ENCODE peak calls at places on chromosomes 5 and 9, in six cellular contexts. One of them, this sample, is unnamed.

GRCh38 chr5:82107277-82107676 is 135.5 kb downstream of the ATG10 start:
- DNase-seq in cardiac fibroblast: peak; percentile 64
- DNase-seq in A549: peak; percentile 40
- DNase-seq in HCT116: no peak
- DNase-seq in transverse colon: no peak
- DNase-seq in GM06990: no peak
- DNase-seq in this sample: no peak

GRCh38 chr5:140351609-140352334 is 5.4 kb upstream of the HBEGF start:
- DNase-seq in cardiac fibroblast: peak; percentile 78
- DNase-seq in A549: peak; percentile 69
- DNase-seq in HCT116: peak; percentile 61
- DNase-seq in transverse colon: peak; percentile 46
- DNase-seq in GM06990: no peak
- DNase-seq in this sample: peak; percentile 60

GRCh38 chr5:132272341-132273210 is 15.1 kb downstream of the PDLIM4 start:
- DNase-seq in cardiac fibroblast: peak; percentile 71
- DNase-seq in A549: peak; percentile 58
- DNase-seq in HCT116: no peak
- DNase-seq in transverse colon: peak; percentile 73
- DNase-seq in GM06990: no peak
- DNase-seq in this sample: no peak

GRCh38 chr9:127991757-127992274 is 11.0 kb upstream of the EEIG1 start:
- DNase-seq in cardiac fibroblast: no peak
- DNase-seq in A549: no peak
- DNase-seq in HCT116: no peak
- DNase-seq in transverse colon: no peak
- DNase-seq in GM06990: no peak
- DNase-seq in this sample: no peak

GRCh38 chr5:73853091-73853490 is 227.1 kb downstream of the ARHGEF28 start:
- DNase-seq in cardiac fibroblast: no peak
- DNase-seq in A549: peak; percentile 30
- DNase-seq in HCT116: no peak
- DNase-seq in transverse colon: no peak
- DNase-seq in GM06990: no peak
- DNase-seq in this sample: peak; percentile 74

GRCh38 chr5:124908603-124909451 is 162.4 kb upstream of the ZNF608 start:
- DNase-seq in cardiac fibroblast: peak; percentile 59
- DNase-seq in A549: no peak
- DNase-seq in HCT116: no peak
- DNase-seq in transverse colon: no peak
- DNase-seq in GM06990: peak; percentile 79
- DNase-seq in this sample: no peak

GRCh38 chr5:115795700-115796099 is 20.8 kb downstream of the CDO1 start:
- DNase-seq in cardiac fibroblast: no peak
- DNase-seq in A549: no peak
- DNase-seq in HCT116: no peak
- DNase-seq in transverse colon: no peak
- DNase-seq in GM06990: no peak
- DNase-seq in this sample: no peak

GRCh38 chr5:79237735-79238560 is 2.0 kb downstream of the JMY start:
- DNase-seq in cardiac fibroblast: no peak
- DNase-seq in A549: no peak
- DNase-seq in HCT116: no peak
- DNase-seq in transverse colon: no peak
- DNase-seq in GM06990: no peak
- DNase-seq in this sample: no peak

GRCh38 chr9:133842174-133842573 is 104.0 kb upstream of the SARDH start:
- DNase-seq in cardiac fibroblast: no peak
- DNase-seq in A549: no peak
- DNase-seq in HCT116: no peak
- DNase-seq in transverse colon: peak; percentile 81
- DNase-seq in GM06990: no peak
- DNase-seq in this sample: no peak

GRCh38 chr9:95770653-95771131 is 104.8 kb upstream of the ERCC6L2 start:
- DNase-seq in cardiac fibroblast: peak; percentile 43
- DNase-seq in A549: no peak
- DNase-seq in HCT116: no peak
- DNase-seq in transverse colon: no peak
- DNase-seq in GM06990: no peak
- DNase-seq in this sample: no peak

GRCh38 chr9:1100945-1101344 is 50.8 kb downstream of the DMRT2 start:
- DNase-seq in cardiac fibroblast: peak; percentile 29
- DNase-seq in A549: peak; percentile 40
- DNase-seq in HCT116: no peak
- DNase-seq in transverse colon: peak; percentile 50
- DNase-seq in GM06990: no peak
- DNase-seq in this sample: peak; percentile 19

GRCh38 chr9:120439147-120439546 is 140.8 kb downstream of the CDK5RAP2 start:
- DNase-seq in cardiac fibroblast: peak; percentile 33
- DNase-seq in A549: peak; percentile 40
- DNase-seq in HCT116: no peak
- DNase-seq in transverse colon: no peak
- DNase-seq in GM06990: peak; percentile 5
- DNase-seq in this sample: no peak

GRCh38 chr9:109483771-109484442 is 14.2 kb downstream of the PTPN3 start:
- DNase-seq in cardiac fibroblast: no peak
- DNase-seq in A549: no peak
- DNase-seq in HCT116: no peak
- DNase-seq in transverse colon: no peak
- DNase-seq in GM06990: no peak
- DNase-seq in this sample: no peak

GRCh38 chr5:166562246-166562645 is 1729.2 kb upstream of the WWC1 start:
- DNase-seq in cardiac fibroblast: peak; percentile 3
- DNase-seq in A549: no peak
- DNase-seq in HCT116: no peak
- DNase-seq in transverse colon: no peak
- DNase-seq in GM06990: no peak
- DNase-seq in this sample: no peak

GRCh38 chr9:4048441-4048840 is 251.4 kb downstream of the GLIS3 start:
- DNase-seq in cardiac fibroblast: peak; percentile 58
- DNase-seq in A549: peak; percentile 39
- DNase-seq in HCT116: no peak
- DNase-seq in transverse colon: no peak
- DNase-seq in GM06990: no peak
- DNase-seq in this sample: peak; percentile 42

GRCh38 chr9:102832814-102833213 is 162.3 kb upstream of the CYLC2 start:
- DNase-seq in cardiac fibroblast: no peak
- DNase-seq in A549: no peak
- DNase-seq in HCT116: no peak
- DNase-seq in transverse colon: no peak
- DNase-seq in GM06990: no peak
- DNase-seq in this sample: no peak

GRCh38 chr5:144142826-144143167 is 27.7 kb downstream of the YIPF5 start:
- DNase-seq in cardiac fibroblast: no peak
- DNase-seq in A549: no peak
- DNase-seq in HCT116: no peak
- DNase-seq in transverse colon: no peak
- DNase-seq in GM06990: no peak
- DNase-seq in this sample: no peak

GRCh38 chr9:123063172-123063508 is 29.7 kb downstream of the GPR21 start:
- DNase-seq in cardiac fibroblast: peak; percentile 42
- DNase-seq in A549: no peak
- DNase-seq in HCT116: no peak
- DNase-seq in transverse colon: no peak
- DNase-seq in GM06990: no peak
- DNase-seq in this sample: no peak

GRCh38 chr9:121968056-121968455 is 125.1 kb downstream of the TTLL11 start:
- DNase-seq in cardiac fibroblast: no peak
- DNase-seq in A549: no peak
- DNase-seq in HCT116: no peak
- DNase-seq in transverse colon: no peak
- DNase-seq in GM06990: no peak
- DNase-seq in this sample: no peak

GRCh38 chr5:67363195-67363594 is 166.6 kb upstream of the CD180 start:
- DNase-seq in cardiac fibroblast: peak; percentile 21
- DNase-seq in A549: no peak
- DNase-seq in HCT116: no peak
- DNase-seq in transverse colon: no peak
- DNase-seq in GM06990: no peak
- DNase-seq in this sample: no peak

DNA sequence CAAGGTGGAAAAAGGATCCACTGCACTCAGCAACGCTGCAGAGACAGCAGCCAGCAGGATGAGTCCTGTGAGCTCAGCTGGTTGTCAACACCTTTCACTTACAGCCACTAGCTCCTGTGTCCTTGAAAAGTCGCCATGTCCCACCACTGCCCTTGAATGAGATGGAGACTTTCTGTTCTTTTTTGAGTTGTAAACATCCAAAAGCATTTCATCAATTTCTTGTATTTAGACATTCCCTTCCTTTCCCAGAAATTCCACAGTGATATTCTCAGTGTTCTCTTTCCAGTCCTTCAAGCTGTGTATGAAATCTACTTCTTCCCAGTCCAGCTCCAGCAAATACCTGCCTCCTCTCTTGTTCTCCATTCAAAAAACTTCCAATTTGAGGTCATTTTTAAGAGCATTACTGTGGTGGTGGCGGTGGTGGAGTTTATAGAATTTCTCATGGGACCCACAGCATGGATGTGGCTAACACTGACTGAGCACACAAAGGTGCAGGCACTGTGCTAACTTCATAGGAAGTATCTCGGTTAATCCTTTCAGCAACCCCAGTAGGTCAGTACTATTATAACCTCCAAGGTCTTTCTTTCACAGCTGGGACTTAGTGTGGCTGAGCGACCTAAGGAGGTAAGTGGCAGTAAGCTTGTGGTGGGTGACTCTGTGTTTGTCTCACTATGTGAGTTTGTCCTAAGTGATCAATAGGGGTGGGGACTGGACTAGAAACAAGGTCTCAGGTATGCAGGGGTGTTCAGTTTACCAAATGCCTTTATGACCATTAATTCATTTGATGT is 15.0 kb upstream of the GPX3 start:
- DNase-seq in cardiac fibroblast: peak; percentile 63
- DNase-seq in A549: no peak
- DNase-seq in HCT116: peak; percentile 13
- DNase-seq in transverse colon: peak; percentile 38
- DNase-seq in GM06990: no peak
- DNase-seq in this sample: no peak
- H3K4me3 ChIP-seq in cardiac fibroblast: no peak overlapping the region
- H3K4me3 ChIP-seq in A549: no peak overlapping the region
- H3K4me3 ChIP-seq in HCT116: no peak overlapping the region
- H3K4me3 ChIP-seq in transverse colon: no peak overlapping the region
- H3K4me3 ChIP-seq in GM06990: no peak overlapping the region
- H3K4me3 ChIP-seq in this sample: no peak overlapping the region

GRCh38 chr9:35448511-35448910 is 41.4 kb upstream of the RUSC2 start:
- DNase-seq in cardiac fibroblast: peak; percentile 22
- DNase-seq in A549: no peak
- DNase-seq in HCT116: no peak
- DNase-seq in transverse colon: no peak
- DNase-seq in GM06990: no peak
- DNase-seq in this sample: no peak

DNA sequence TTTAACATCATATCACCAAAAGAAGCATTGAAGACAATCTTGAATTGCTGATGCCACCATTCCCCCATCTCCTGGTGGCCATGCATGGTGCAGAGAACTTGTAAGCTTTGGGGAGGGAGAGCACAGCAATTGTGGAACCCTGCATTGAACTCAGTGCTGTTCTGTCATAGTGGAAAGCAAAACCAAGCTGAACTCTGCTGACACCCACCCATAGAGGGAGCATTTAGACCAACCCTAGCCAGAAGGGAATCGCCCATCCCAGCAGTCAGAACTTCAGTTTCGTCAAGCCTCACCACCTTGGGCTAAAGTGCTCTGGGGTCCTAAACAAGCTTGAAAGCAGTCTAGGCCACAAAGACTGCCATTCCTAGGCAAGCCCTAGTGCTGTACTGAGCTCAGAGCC is 37.4 kb upstream of the RUSC2 start:
- DNase-seq in cardiac fibroblast: no peak
- DNase-seq in A549: peak; percentile 14
- DNase-seq in HCT116: no peak
- DNase-seq in transverse colon: no peak
- DNase-seq in GM06990: no peak
- DNase-seq in this sample: no peak
- TF ChIP-seq CTCF in cardiac fibroblast: peak; percentile 42
- TF ChIP-seq CTCF in A549: no peak
- TF ChIP-seq CTCF in HCT116: peak; percentile 21
- TF ChIP-seq CTCF in transverse colon: no peak
- TF ChIP-seq CTCF in GM06990: peak; percentile 10
- TF ChIP-seq CTCF in this sample: peak; percentile 39

DNA sequence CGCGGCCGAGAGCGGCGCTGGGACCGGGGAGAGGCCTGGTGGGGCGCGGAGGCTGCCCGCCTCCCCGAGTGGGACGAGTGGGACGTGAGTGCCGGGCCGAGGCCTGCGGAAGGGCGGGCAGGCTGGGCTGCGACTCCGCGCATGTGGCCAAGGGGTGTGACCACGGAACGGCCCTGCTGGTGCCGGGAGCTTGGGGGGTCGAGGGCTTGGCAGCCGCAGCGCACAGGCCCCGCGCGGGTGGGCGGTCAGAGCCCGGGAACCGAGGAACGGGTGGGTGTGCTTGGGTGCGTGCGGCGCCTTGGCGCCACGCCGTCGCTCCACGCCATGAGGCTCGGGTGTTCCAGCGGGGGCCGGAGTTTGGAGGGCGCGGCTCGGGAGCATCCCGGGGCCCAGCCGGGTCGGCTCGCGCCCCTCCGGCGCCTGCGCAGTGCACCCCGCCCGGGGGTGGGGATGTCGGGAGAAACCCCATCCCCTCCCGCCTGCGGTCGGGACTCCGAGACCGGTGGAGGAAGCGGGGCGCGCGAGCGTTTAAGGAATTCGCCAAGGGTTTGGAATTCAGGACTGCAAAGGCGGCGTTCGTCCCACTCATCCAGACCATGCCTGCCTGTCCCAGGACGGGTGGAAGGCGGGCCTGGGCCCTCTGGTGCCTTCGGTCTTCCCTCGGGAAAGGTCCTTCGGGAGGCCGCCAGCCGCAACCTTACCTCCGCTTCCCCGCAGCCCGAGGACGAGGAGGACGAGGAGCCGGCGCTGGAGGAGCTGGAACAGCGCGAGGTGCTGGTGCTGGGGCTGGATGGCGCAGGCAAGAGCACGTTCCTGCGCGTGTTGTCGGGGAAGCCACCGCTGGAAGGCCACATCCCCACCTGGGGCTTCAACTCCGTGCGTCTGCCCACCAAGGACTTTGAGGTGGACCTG is 632 bp downstream of the ARL10 start:
- DNase-seq in cardiac fibroblast: peak; percentile 50
- DNase-seq in A549: no peak
- DNase-seq in HCT116: no peak
- DNase-seq in transverse colon: peak; percentile 32
- DNase-seq in GM06990: peak; percentile 23
- DNase-seq in this sample: no peak
- H3K4me3 ChIP-seq in cardiac fibroblast: peak overlapping the region; percentile 65
- H3K4me3 ChIP-seq in A549: peak overlapping the region; percentile 38
- H3K4me3 ChIP-seq in HCT116: no peak overlapping the region
- H3K4me3 ChIP-seq in transverse colon: peak overlapping the region; percentile 67
- H3K4me3 ChIP-seq in GM06990: peak overlapping the region; percentile 70
- H3K4me3 ChIP-seq in this sample: peak overlapping the region; percentile 69

GRCh38 chr9:5269249-5269715 is 35.2 kb downstream of the RLN2 start:
- DNase-seq in cardiac fibroblast: peak; percentile 61
- DNase-seq in A549: no peak
- DNase-seq in HCT116: no peak
- DNase-seq in transverse colon: no peak
- DNase-seq in GM06990: no peak
- DNase-seq in this sample: no peak
- TF ChIP-seq CTCF in cardiac fibroblast: no peak
- TF ChIP-seq CTCF in A549: no peak
- TF ChIP-seq CTCF in HCT116: no peak
- TF ChIP-seq CTCF in transverse colon: no peak
- TF ChIP-seq CTCF in GM06990: no peak
- TF ChIP-seq CTCF in this sample: no peak